ENCODE peak calls at places on chromosomes 13 and 19, in seven cellular contexts. V is GDM1, C is lung microvascular endothelial cell, H is fibroblast of lung, E is C1 segment of cervical spinal cord, U is fibroblast of the aortic adventitia, R is cardiac muscle cell. A is an unnamed sample.

GRCh38 chr19:932647-933552 is 7.1 kb downstream of the ARID3A start:
- DNase-seq in R (peak), V (no peak), E (peak), C (peak), H (peak), U (peak), A (no peak)

GRCh38 chr19:38735257-38735686 is 9.0 kb downstream of the CAPN12 start:
- DNase-seq in V (no peak), E (no peak), C (no peak), R (peak), H (no peak), U (no peak), A (no peak)

GRCh38 chr19:50465986-50466771 is 10.1 kb upstream of the EMC10 start:
- DNase-seq in E (no peak), C (no peak), U (no peak), V (no peak), R (peak), H (peak), A (no peak)

GRCh38 chr13:62960723-62961122 is 1545.1 kb upstream of the PCDH20 start:
- DNase-seq in C (no peak), H (no peak), U (no peak), R (no peak), E (no peak), V (no peak), A (no peak)

GRCh38 chr13:113178070-113178895 is 19.8 kb downstream of the PROZ start:
- DNase-seq in H (peak), V (no peak), C (peak), R (no peak), U (peak), E (no peak), A (no peak)

GRCh38 chr13:24910502-24911134 is 146.6 kb downstream of the RNF17 start:
- DNase-seq in C (peak), R (no peak), U (peak), H (no peak), E (no peak), V (no peak), A (no peak)

GRCh38 chr13:20136781-20137703 is 23.8 kb downstream of the GJA3 start:
- DNase-seq in R (no peak), U (no peak), C (peak), V (no peak), E (no peak), H (peak), A (no peak)

GRCh38 chr19:33685541-33685940 is 63.8 kb downstream of the CHST8 start:
- DNase-seq in H (no peak), E (no peak), C (no peak), V (no peak), R (no peak), U (no peak), A (no peak)

GRCh38 chr13:113591750-113592149 is 7.2 kb downstream of the TFDP1 start:
- DNase-seq in U (no peak), E (no peak), V (no peak), R (no peak), H (no peak), C (no peak), A (no peak)

GRCh38 chr13:99151516-99151915 is 49.1 kb upstream of the UBAC2 start:
- DNase-seq in U (peak), E (no peak), R (no peak), C (peak), H (peak), V (no peak), A (peak)

GRCh38 chr19:10291554-10292205 is 1.9 kb downstream of the ICAM5 start:
- DNase-seq in U (no peak), H (no peak), E (no peak), C (no peak), R (no peak), V (no peak), A (no peak)

GRCh38 chr13:65926750-65927171 is 1303.4 kb downstream of the PCDH9 start:
- DNase-seq in E (peak), C (peak), H (no peak), U (no peak), V (no peak), R (peak), A (no peak)

GRCh38 chr19:37778613-37779138 is 710 bp downstream of the ZNF573 start:
- DNase-seq in U (peak), R (peak), H (peak), C (no peak), V (no peak), E (no peak), A (peak)

GRCh38 chr13:40928980-40929379 is 90.1 kb downstream of the ELF1 start:
- DNase-seq in U (no peak), V (no peak), E (no peak), H (no peak), R (no peak), C (no peak), A (no peak)

GRCh38 chr13:40269086-40269485 is 397.4 kb downstream of the FOXO1 start:
- DNase-seq in H (peak), E (no peak), V (no peak), C (no peak), U (peak), R (no peak), A (no peak)

GRCh38 chr13:29933401-29933800 is 83.0 kb upstream of the UBL3 start:
- DNase-seq in U (no peak), E (no peak), R (no peak), H (no peak), C (no peak), V (no peak), A (no peak)

GRCh38 chr19:55070755-55071502 is 4.7 kb upstream of the EPS8L1 start:
- DNase-seq in E (no peak), R (no peak), C (no peak), H (peak), U (peak), V (peak), A (peak)

GRCh38 chr19:17847538-17848366 is at the start of gene JAK3:
- DNase-seq in R (peak), U (peak), H (peak), E (peak), V (peak), C (peak), A (no peak)

GRCh38 chr19:17327654-17328516 is 6.8 kb downstream of the ANO8 start:
- DNase-seq in C (no peak), V (no peak), H (no peak), R (peak), U (no peak), E (peak), A (peak)

GRCh38 chr13:51906581-51906980 is 44.8 kb downstream of the CCDC70 start:
- DNase-seq in E (no peak), R (no peak), C (no peak), H (no peak), V (no peak), U (no peak), A (no peak)

GRCh38 chr19:18905520-18906236 is 9.7 kb upstream of the CERS1 start:
- DNase-seq in C (no peak), V (no peak), R (no peak), E (peak), U (no peak), H (no peak), A (no peak)

GRCh38 chr13:88707652-88708051 is 1036.5 kb downstream of the SLITRK5 start:
- DNase-seq in U (no peak), C (no peak), H (no peak), E (no peak), V (peak), R (no peak), A (no peak)

GRCh38 chr19:43560687-43561086 is 14.6 kb downstream of the XRCC1 start:
- DNase-seq in H (no peak), R (no peak), C (peak), V (no peak), E (no peak), U (no peak), A (no peak)

GRCh38 chr13:95140502-95140901 is 160.7 kb downstream of the ABCC4 start:
- DNase-seq in V (no peak), U (no peak), R (no peak), C (no peak), E (no peak), H (no peak), A (no peak)

GRCh38 chr13:20191902-20192469 is 752 bp downstream of the GJB2 start:
- DNase-seq in H (peak), E (no peak), V (no peak), C (peak), R (no peak), U (peak), A (peak)

GRCh38 chr19:13022111-13022858 is 27.0 kb downstream of the NFIX start:
- DNase-seq in V (no peak), U (peak), R (no peak), E (peak), H (peak), C (peak), A (no peak)

GRCh38 chr19:38277549-38277948 is 13.2 kb downstream of the SPINT2 start:
- DNase-seq in C (peak), V (no peak), R (no peak), H (no peak), U (no peak), E (no peak), A (no peak)

GRCh38 chr13:21979156-21979819 is 308.4 kb downstream of the FGF9 start:
- DNase-seq in C (no peak), R (no peak), H (no peak), E (no peak), V (no peak), U (no peak), A (no peak)

GRCh38 chr13:40272776-40273139 is 393.7 kb downstream of the FOXO1 start:
- DNase-seq in E (no peak), C (no peak), U (peak), V (no peak), R (no peak), H (peak), A (peak)

GRCh38 chr19:7977021-7977722 is 28.3 kb downstream of the ELAVL1 start:
- DNase-seq in V (no peak), C (no peak), R (no peak), H (no peak), U (no peak), E (no peak), A (no peak)

GRCh38 chr19:13396256-13397080 is 109.8 kb downstream of the CACNA1A start:
- DNase-seq in C (peak), H (peak), E (peak), U (peak), V (no peak), R (peak), A (peak)

GRCh38 chr19:48468806-48469055 is 438 bp upstream of the CYTH2 start:
- DNase-seq in V (no peak), U (no peak), H (no peak), C (no peak), R (no peak), E (no peak), A (no peak)

GRCh38 chr13:45352031-45352430 is 11.0 kb upstream of the TPT1 start:
- DNase-seq in U (no peak), C (no peak), V (no peak), H (peak), R (no peak), E (no peak), A (no peak)

GRCh38 chr19:38369584-38369983 is 4.8 kb upstream of the PSMD8 start:
- DNase-seq in R (no peak), E (no peak), V (no peak), H (no peak), C (no peak), U (no peak), A (no peak)

GRCh38 chr19:19860756-19861390 is 4.8 kb upstream of the ZNF253 start:
- DNase-seq in V (no peak), H (peak), U (no peak), R (peak), E (no peak), C (no peak), A (no peak)

GRCh38 chr19:54521022-54521859 is 18.6 kb downstream of the LAIR2 start:
- DNase-seq in C (peak), V (no peak), H (no peak), E (no peak), R (no peak), U (no peak), A (no peak)

GRCh38 chr19:48878219-48879024 is 6.2 kb downstream of the PPP1R15A start:
- DNase-seq in H (peak), R (no peak), E (no peak), V (no peak), U (peak), C (peak), A (no peak)

GRCh38 chr13:27012482-27013197 is 159.0 kb downstream of the USP12 start:
- DNase-seq in V (no peak), R (no peak), C (no peak), U (peak), H (peak), E (no peak), A (no peak)

A was measured in kidney glomerular epithelial cell.